ENCODE peak calls at places on chromosomes 3 and 15, in seven cellular contexts. One of them, this sample, is unnamed.
A peak's percentile ranks its signal among the peaks of the same experiment; 100 is the strongest.

GRCh38 chr3:36525115-36525711 is 144.9 kb downstream of the STAC start:
- DNase-seq in WERI-Rb-1: no peak
- DNase-seq in choroid plexus epithelial cell: peak; percentile 36
- DNase-seq in epithelial cell of esophagus: peak; percentile 70
- DNase-seq in fibroblast of pulmonary artery: peak; percentile 67
- DNase-seq in coronary artery: no peak
- DNase-seq in uterus: no peak
- DNase-seq in this sample: no peak

GRCh38 chr3:34683851-34684250 is 885.4 kb downstream of the PDCD6IP start:
- DNase-seq in WERI-Rb-1: peak; percentile 75
- DNase-seq in choroid plexus epithelial cell: peak; percentile 70
- DNase-seq in epithelial cell of esophagus: peak; percentile 54
- DNase-seq in fibroblast of pulmonary artery: peak; percentile 71
- DNase-seq in coronary artery: no peak
- DNase-seq in uterus: peak; percentile 22
- DNase-seq in this sample: peak; percentile 66

GRCh38 chr3:72171461-72171860 is 386.5 kb upstream of the PROK2 start:
- DNase-seq in WERI-Rb-1: no peak
- DNase-seq in choroid plexus epithelial cell: no peak
- DNase-seq in epithelial cell of esophagus: no peak
- DNase-seq in fibroblast of pulmonary artery: no peak
- DNase-seq in coronary artery: no peak
- DNase-seq in uterus: peak; percentile 46
- DNase-seq in this sample: no peak

GRCh38 chr15:57570994-57571393 is 20.7 kb upstream of the MYZAP start:
- DNase-seq in WERI-Rb-1: no peak
- DNase-seq in choroid plexus epithelial cell: peak; percentile 71
- DNase-seq in epithelial cell of esophagus: peak; percentile 92
- DNase-seq in fibroblast of pulmonary artery: peak; percentile 76
- DNase-seq in coronary artery: no peak
- DNase-seq in uterus: no peak
- DNase-seq in this sample: peak; percentile 26

GRCh38 chr3:188431040-188431439 is 277.1 kb downstream of the LPP start:
- DNase-seq in WERI-Rb-1: no peak
- DNase-seq in choroid plexus epithelial cell: no peak
- DNase-seq in epithelial cell of esophagus: no peak
- DNase-seq in fibroblast of pulmonary artery: no peak
- DNase-seq in coronary artery: no peak
- DNase-seq in uterus: no peak
- DNase-seq in this sample: no peak

GRCh38 chr3:190378240-190378891 is 9.6 kb upstream of the CLDN16 start:
- DNase-seq in WERI-Rb-1: no peak
- DNase-seq in choroid plexus epithelial cell: peak; percentile 84
- DNase-seq in epithelial cell of esophagus: peak; percentile 97
- DNase-seq in fibroblast of pulmonary artery: peak; percentile 95
- DNase-seq in coronary artery: no peak
- DNase-seq in uterus: peak; percentile 29
- DNase-seq in this sample: no peak

GRCh38 chr3:154122912-154123559 is 1.8 kb downstream of the ARHGEF26 start:
- DNase-seq in WERI-Rb-1: no peak
- DNase-seq in choroid plexus epithelial cell: peak; percentile 63
- DNase-seq in epithelial cell of esophagus: peak; percentile 27
- DNase-seq in fibroblast of pulmonary artery: peak; percentile 29
- DNase-seq in coronary artery: no peak
- DNase-seq in uterus: no peak
- DNase-seq in this sample: peak; percentile 22

GRCh38 chr15:92796163-92796611 is 103.9 kb upstream of the CHD2 start:
- DNase-seq in WERI-Rb-1: no peak
- DNase-seq in choroid plexus epithelial cell: no peak
- DNase-seq in epithelial cell of esophagus: no peak
- DNase-seq in fibroblast of pulmonary artery: no peak
- DNase-seq in coronary artery: no peak
- DNase-seq in uterus: no peak
- DNase-seq in this sample: no peak

DNA sequence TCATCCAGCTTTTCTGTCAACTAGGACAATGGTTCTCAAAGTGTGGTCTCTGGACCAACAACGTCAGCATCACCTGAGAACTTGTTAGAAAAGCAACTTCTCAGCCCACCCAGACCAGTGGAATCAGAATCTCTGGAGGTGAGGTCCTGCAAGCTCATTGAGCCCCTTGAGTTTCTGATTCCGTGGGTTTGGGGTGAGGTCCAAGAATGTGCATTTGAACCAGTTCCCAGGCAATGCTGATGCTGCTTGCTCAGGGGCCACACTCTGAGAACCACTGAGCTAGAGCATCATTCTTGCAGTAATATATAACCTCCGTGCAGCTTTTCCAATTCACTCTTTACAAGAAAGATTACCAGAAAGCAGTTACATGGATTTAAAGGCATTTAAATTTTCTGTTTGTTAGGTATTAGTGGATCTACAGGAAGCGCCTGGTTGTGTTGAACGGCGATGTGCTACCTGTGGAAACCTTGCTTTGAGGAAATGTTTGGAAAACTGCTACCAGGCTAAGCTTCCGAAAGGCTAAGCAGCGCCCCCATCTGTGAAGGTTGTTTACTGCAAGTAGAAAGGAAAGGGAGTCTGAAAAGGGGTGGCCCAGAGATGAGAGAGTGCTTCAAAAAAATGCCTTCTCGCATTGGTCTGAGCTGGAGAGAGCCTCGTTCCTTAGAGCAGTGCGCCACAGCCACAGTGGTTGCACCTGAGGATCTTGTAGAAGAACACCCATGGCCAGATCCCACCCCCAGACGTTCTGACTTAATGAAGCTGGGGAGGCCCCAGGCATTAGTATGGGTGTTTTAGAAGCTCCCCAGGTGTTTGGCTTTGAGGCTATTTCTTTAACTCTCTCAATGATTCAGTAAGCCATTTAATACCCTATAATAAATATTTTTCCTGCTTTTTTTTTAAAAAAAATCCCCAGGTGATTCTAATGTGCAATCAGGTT is 50.0 kb downstream of the RLBP1 start:
- DNase-seq in WERI-Rb-1: peak; percentile 57
- DNase-seq in choroid plexus epithelial cell: peak; percentile 66
- DNase-seq in epithelial cell of esophagus: peak; percentile 66
- DNase-seq in fibroblast of pulmonary artery: peak; percentile 62
- DNase-seq in coronary artery: no peak
- DNase-seq in uterus: peak; percentile 37
- DNase-seq in this sample: peak; percentile 80
- TF ChIP-seq CTCF in WERI-Rb-1: peak; percentile 75
- TF ChIP-seq CTCF in choroid plexus epithelial cell: peak; percentile 87
- TF ChIP-seq CTCF in epithelial cell of esophagus: peak; percentile 85
- TF ChIP-seq CTCF in fibroblast of pulmonary artery: peak; percentile 75
- TF ChIP-seq CTCF in coronary artery: peak; percentile 42
- TF ChIP-seq CTCF in uterus: peak; percentile 50
- TF ChIP-seq CTCF in this sample: peak; percentile 81

GRCh38 chr3:98371853-98372252 is 18.2 kb downstream of the OR5K4 start:
- DNase-seq in WERI-Rb-1: no peak
- DNase-seq in choroid plexus epithelial cell: no peak
- DNase-seq in epithelial cell of esophagus: no peak
- DNase-seq in fibroblast of pulmonary artery: no peak
- DNase-seq in coronary artery: no peak
- DNase-seq in uterus: no peak
- DNase-seq in this sample: no peak
- TF ChIP-seq CTCF in WERI-Rb-1: no peak
- TF ChIP-seq CTCF in choroid plexus epithelial cell: no peak
- TF ChIP-seq CTCF in epithelial cell of esophagus: no peak
- TF ChIP-seq CTCF in fibroblast of pulmonary artery: no peak
- TF ChIP-seq CTCF in coronary artery: no peak
- TF ChIP-seq CTCF in uterus: no peak
- TF ChIP-seq CTCF in this sample: no peak

GRCh38 chr15:66679657-66680108 is 22.4 kb upstream of the SMAD6 start:
- DNase-seq in WERI-Rb-1: peak; percentile 74
- DNase-seq in choroid plexus epithelial cell: peak; percentile 68
- DNase-seq in epithelial cell of esophagus: no peak
- DNase-seq in fibroblast of pulmonary artery: peak; percentile 75
- DNase-seq in coronary artery: no peak
- DNase-seq in uterus: no peak
- DNase-seq in this sample: no peak

GRCh38 chr15:66680502-66680901 is 21.5 kb upstream of the SMAD6 start:
- DNase-seq in WERI-Rb-1: no peak
- DNase-seq in choroid plexus epithelial cell: no peak
- DNase-seq in epithelial cell of esophagus: no peak
- DNase-seq in fibroblast of pulmonary artery: no peak
- DNase-seq in coronary artery: no peak
- DNase-seq in uterus: no peak
- DNase-seq in this sample: no peak

GRCh38 chr15:66681395-66681794 is 20.6 kb upstream of the SMAD6 start:
- DNase-seq in WERI-Rb-1: no peak
- DNase-seq in choroid plexus epithelial cell: no peak
- DNase-seq in epithelial cell of esophagus: no peak
- DNase-seq in fibroblast of pulmonary artery: no peak
- DNase-seq in coronary artery: no peak
- DNase-seq in uterus: no peak
- DNase-seq in this sample: no peak

GRCh38 chr15:66677336-66677735 is 24.7 kb upstream of the SMAD6 start:
- DNase-seq in WERI-Rb-1: no peak
- DNase-seq in choroid plexus epithelial cell: no peak
- DNase-seq in epithelial cell of esophagus: no peak
- DNase-seq in fibroblast of pulmonary artery: no peak
- DNase-seq in coronary artery: no peak
- DNase-seq in uterus: no peak
- DNase-seq in this sample: no peak

DNA sequence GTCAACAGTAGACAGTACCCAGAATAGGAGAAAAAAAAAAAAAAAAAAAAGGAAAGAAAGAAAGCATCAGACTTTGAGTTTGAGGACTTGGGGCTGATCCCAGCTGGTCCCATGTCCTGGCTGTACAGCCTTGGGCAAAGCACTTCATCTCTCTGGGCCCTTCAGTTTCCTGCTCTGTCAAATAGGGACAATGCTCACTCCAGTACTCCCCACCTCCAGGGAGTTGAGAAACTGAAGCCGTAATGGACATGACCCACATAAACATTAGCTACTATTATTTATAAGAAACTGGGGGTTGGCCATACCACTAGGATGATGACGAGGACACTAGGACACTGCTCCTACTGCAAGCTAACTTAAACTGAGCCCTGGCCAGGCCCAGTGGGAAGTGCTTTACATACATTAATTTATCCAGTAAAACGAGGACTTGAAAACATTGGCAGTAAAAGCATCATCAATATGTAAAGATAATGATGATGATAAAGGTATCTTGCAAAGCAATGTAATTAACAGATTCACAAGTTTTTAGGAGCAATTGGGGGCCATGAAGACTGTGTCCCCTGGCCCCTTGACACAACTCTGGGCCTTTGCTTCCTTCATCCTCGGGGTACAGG is 22.9 kb upstream of the SMAD6 start:
- DNase-seq in WERI-Rb-1: no peak
- DNase-seq in choroid plexus epithelial cell: peak; percentile 37
- DNase-seq in epithelial cell of esophagus: no peak
- DNase-seq in fibroblast of pulmonary artery: peak; percentile 47
- DNase-seq in coronary artery: no peak
- DNase-seq in uterus: no peak
- DNase-seq in this sample: no peak
- TF ChIP-seq CTCF in WERI-Rb-1: no peak
- TF ChIP-seq CTCF in choroid plexus epithelial cell: no peak
- TF ChIP-seq CTCF in epithelial cell of esophagus: no peak
- TF ChIP-seq CTCF in fibroblast of pulmonary artery: no peak
- TF ChIP-seq CTCF in coronary artery: no peak
- TF ChIP-seq CTCF in uterus: no peak
- TF ChIP-seq CTCF in this sample: no peak

DNA sequence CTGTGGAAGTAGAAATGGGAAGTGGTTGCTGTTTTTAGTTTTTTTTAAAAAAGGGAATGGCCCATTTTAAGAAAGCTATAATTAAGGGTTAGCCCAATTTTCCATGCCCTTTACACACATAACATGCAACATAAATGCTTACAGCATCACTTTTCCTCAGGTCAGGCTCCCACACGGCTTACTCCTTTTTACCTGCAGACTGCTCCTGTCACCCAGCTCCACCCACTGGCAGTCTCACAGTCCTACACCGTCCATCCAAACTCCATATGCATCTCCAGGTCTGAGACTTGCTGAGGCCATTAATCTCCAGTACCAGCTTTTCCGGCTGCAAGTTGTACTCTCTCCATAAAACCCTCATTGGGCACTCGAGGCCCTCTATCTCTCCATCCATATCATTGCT is 19.7 kb downstream of the MORC1 start:
- DNase-seq in WERI-Rb-1: peak; percentile 69
- DNase-seq in choroid plexus epithelial cell: peak; percentile 4
- DNase-seq in epithelial cell of esophagus: peak; percentile 52
- DNase-seq in fibroblast of pulmonary artery: no peak
- DNase-seq in coronary artery: no peak
- DNase-seq in uterus: no peak
- DNase-seq in this sample: peak; percentile 60
- TF ChIP-seq CTCF in WERI-Rb-1: peak; percentile 84
- TF ChIP-seq CTCF in choroid plexus epithelial cell: peak; percentile 11
- TF ChIP-seq CTCF in epithelial cell of esophagus: peak; percentile 74
- TF ChIP-seq CTCF in fibroblast of pulmonary artery: no peak
- TF ChIP-seq CTCF in coronary artery: no peak
- TF ChIP-seq CTCF in uterus: no peak
- TF ChIP-seq CTCF in this sample: peak; percentile 36

DNA sequence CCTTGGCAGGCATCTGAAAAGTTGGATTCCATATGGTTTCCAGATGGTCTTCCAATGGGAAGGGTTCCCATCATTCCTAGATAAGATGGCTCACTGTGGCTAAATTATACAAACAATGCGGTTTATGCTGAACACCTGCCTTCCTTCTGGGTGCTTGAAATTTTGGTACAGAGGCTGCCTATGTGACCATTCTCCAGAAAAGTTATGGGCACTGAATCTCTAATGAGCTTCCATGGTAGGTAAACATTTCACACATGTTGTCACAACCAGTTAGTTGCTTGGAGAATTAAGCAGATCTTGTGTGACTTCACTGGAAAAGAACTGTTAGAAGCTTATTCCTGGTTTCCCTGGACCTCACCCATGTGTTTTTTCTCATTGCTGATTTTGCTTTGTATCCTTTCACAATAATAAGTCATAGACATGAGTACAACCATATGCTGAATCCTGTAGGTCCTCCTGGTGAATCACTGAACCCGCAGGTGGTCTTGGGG is 30.1 kb downstream of the PLOD2 start:
- DNase-seq in WERI-Rb-1: no peak
- DNase-seq in choroid plexus epithelial cell: peak; percentile 73
- DNase-seq in epithelial cell of esophagus: no peak
- DNase-seq in fibroblast of pulmonary artery: peak; percentile 45
- DNase-seq in coronary artery: no peak
- DNase-seq in uterus: no peak
- DNase-seq in this sample: no peak
- TF ChIP-seq CTCF in WERI-Rb-1: no peak
- TF ChIP-seq CTCF in choroid plexus epithelial cell: no peak
- TF ChIP-seq CTCF in epithelial cell of esophagus: no peak
- TF ChIP-seq CTCF in fibroblast of pulmonary artery: no peak
- TF ChIP-seq CTCF in coronary artery: no peak
- TF ChIP-seq CTCF in uterus: no peak
- TF ChIP-seq CTCF in this sample: no peak

GRCh38 chr15:87349181-87349580 is 907.4 kb downstream of the NTRK3 start:
- DNase-seq in WERI-Rb-1: no peak
- DNase-seq in choroid plexus epithelial cell: peak; percentile 67
- DNase-seq in epithelial cell of esophagus: no peak
- DNase-seq in fibroblast of pulmonary artery: peak; percentile 29
- DNase-seq in coronary artery: no peak
- DNase-seq in uterus: no peak
- DNase-seq in this sample: no peak
- TF ChIP-seq CTCF in WERI-Rb-1: no peak
- TF ChIP-seq CTCF in choroid plexus epithelial cell: peak; percentile 23
- TF ChIP-seq CTCF in epithelial cell of esophagus: no peak
- TF ChIP-seq CTCF in fibroblast of pulmonary artery: no peak
- TF ChIP-seq CTCF in coronary artery: no peak
- TF ChIP-seq CTCF in uterus: no peak
- TF ChIP-seq CTCF in this sample: no peak